ENCODE peak calls at places on chromosome 2, in five cellular contexts. Y, Z, D, T and P are unnamed samples. For H3K4me1, the result is how much of the 10 kb centered on the place peaks cover.

GRCh38 chr2:18516112-18516511 is 44.3 kb downstream of the RDH14 start:
- DNase-seq in Y (peak), Z (no peak), D (no peak), T (no peak), P (no peak)

GRCh38 chr2:62116983-62117382 is 78.9 kb upstream of the B3GNT2 start:
- DNase-seq in Y (no peak), Z (no peak), D (no peak), T (no peak), P (no peak)

GRCh38 chr2:50535971-50536759 is 495.8 kb downstream of the NRXN1 start:
- DNase-seq in Y (peak), Z (no peak), D (no peak), T (no peak), P (no peak)

GRCh38 chr2:105403785-105404698 is 5.2 kb upstream of the FHL2 start:
- DNase-seq in Y (peak), Z (no peak), D (peak), T (no peak), P (no peak)

GRCh38 chr2:29113027-29113686 is 2.1 kb upstream of the CLIP4 start:
- DNase-seq in Y (peak), Z (no peak), D (no peak), T (no peak), P (no peak)

GRCh38 chr2:207725815-207726578 is 14.6 kb downstream of the CCNYL1 start:
- DNase-seq in Y (no peak), Z (no peak), D (no peak), T (no peak), P (no peak)

GRCh38 chr2:171864357-171864985 is 29.6 kb downstream of the SLC25A12 start:
- DNase-seq in Y (no peak), Z (no peak), D (no peak), T (no peak), P (no peak)

GRCh38 chr2:41621095-41621494 is 426.7 kb upstream of the PKDCC start:
- DNase-seq in Y (no peak), Z (no peak), D (no peak), T (no peak), P (no peak)

GRCh38 chr2:63741884-63742583 is 99.7 kb upstream of the UGP2 start:
- DNase-seq in Y (peak), Z (no peak), D (no peak), T (no peak), P (no peak)

GRCh38 chr2:60998628-60999545 is 18.6 kb upstream of the PEX13 start:
- DNase-seq in Y (peak), Z (no peak), D (no peak), T (no peak), P (no peak)

GRCh38 chr2:227164745-227165350 is 424 bp downstream of the COL4A3 start:
- DNase-seq in Y (peak), Z (no peak), D (no peak), T (peak), P (no peak)

GRCh38 chr2:168060956-168061750 is 186.2 kb downstream of the STK39 start:
- DNase-seq in Y (peak), Z (no peak), D (no peak), T (no peak), P (no peak)

GRCh38 chr2:76633522-76633921 is 888.7 kb downstream of the LRRTM4 start:
- DNase-seq in Y (no peak), Z (no peak), D (no peak), T (no peak), P (no peak)

GRCh38 chr2:8488001-8488738 is 193.7 kb upstream of the ID2 start:
- DNase-seq in Y (no peak), Z (no peak), D (no peak), T (no peak), P (no peak)

GRCh38 chr2:124678043-124678442 is 653.0 kb downstream of the CNTNAP5 start:
- DNase-seq in Y (no peak), Z (no peak), D (no peak), T (no peak), P (no peak)

GRCh38 chr2:70596739-70597138 is 43.1 kb upstream of the TGFA start:
- DNase-seq in Y (peak), Z (no peak), D (no peak), T (no peak), P (no peak)

GRCh38 chr2:167293172-167293781 is 405.0 kb downstream of the XIRP2 start:
- DNase-seq in Y (peak), Z (no peak), D (no peak), T (peak), P (no peak)

GRCh38 chr2:47654790-47655562 is 128.0 kb upstream of the MSH6 start:
- DNase-seq in Y (no peak), Z (no peak), D (no peak), T (no peak), P (no peak)

GRCh38 chr2:38271697-38272096 is 105.4 kb downstream of the ATL2 start:
- DNase-seq in Y (no peak), Z (no peak), D (no peak), T (no peak), P (no peak)

GRCh38 chr2:101340141-101340541 is 31.6 kb upstream of the RNF149 start:
- DNase-seq in Y (no peak), Z (no peak), D (no peak), T (no peak), P (no peak)

GRCh38 chr2:37188570-37188969 is at the start of gene SULT6B1:
- DNase-seq in Y (no peak), Z (no peak), D (no peak), T (no peak), P (no peak)

GRCh38 chr2:130874512-130874911 is 37.8 kb downstream of the ARHGEF4 start:
- DNase-seq in Y (no peak), Z (no peak), D (no peak), T (no peak), P (no peak)

GRCh38 chr2:110770696-110771425 is 38.5 kb downstream of the ACOXL start:
- DNase-seq in Y (peak), Z (no peak), D (no peak), T (peak), P (no peak)

GRCh38 chr2:152418688-152419087 is 83.7 kb downstream of the FMNL2 start:
- DNase-seq in Y (peak), Z (no peak), D (no peak), T (no peak), P (no peak)
- H3K4me3 ChIP-seq in Y (no peak), Z (no peak), D (no peak), T (no peak), P (no peak)

GRCh38 chr2:236177967-236178909 is 10.1 kb upstream of the GBX2 start:
- DNase-seq in Y (peak), Z (no peak), D (no peak), T (peak), P (no peak)

GRCh38 chr2:236177604-236177966 is 9.4 kb upstream of the GBX2 start:
- DNase-seq in Y (peak), Z (no peak), D (no peak), T (peak), P (no peak)

GRCh38 chr2:236176951-236177350 is 8.8 kb upstream of the GBX2 start:
- DNase-seq in Y (no peak), Z (no peak), D (no peak), T (no peak), P (no peak)

GRCh38 chr2:236174608-236175001 is 6.4 kb upstream of the GBX2 start:
- DNase-seq in Y (no peak), Z (no peak), D (no peak), T (no peak), P (no peak)

GRCh38 chr2:236176417-236176816 is 8.2 kb upstream of the GBX2 start:
- DNase-seq in Y (peak), Z (no peak), D (no peak), T (no peak), P (no peak)
- H3K4me1 ChIP-seq in Y (under half), Z (under half), D (under half), T (under half), P (under half)

GRCh38 chr2:120221616-120222015 is 1.6 kb downstream of the TMEM185B start:
- DNase-seq in Y (no peak), Z (no peak), D (no peak), T (no peak), P (no peak)
- H3K4me3 ChIP-seq in Y (peak), Z (no peak), D (no peak), T (peak), P (no peak)

GRCh38 chr2:236665130-236665529 is 95.5 kb downstream of the ACKR3 start:
- DNase-seq in Y (peak), Z (no peak), D (no peak), T (no peak), P (no peak)

GRCh38 chr2:236664131-236664530 is 94.5 kb downstream of the ACKR3 start:
- DNase-seq in Y (no peak), Z (no peak), D (no peak), T (no peak), P (no peak)

GRCh38 chr2:236663267-236663666 is 93.6 kb downstream of the ACKR3 start:
- DNase-seq in Y (peak), Z (no peak), D (no peak), T (peak), P (no peak)

GRCh38 chr2:236662231-236663160 is 92.9 kb downstream of the ACKR3 start:
- DNase-seq in Y (peak), Z (no peak), D (no peak), T (no peak), P (no peak)

GRCh38 chr2:236663671-236664101 is 94.1 kb downstream of the ACKR3 start:
- DNase-seq in Y (peak), Z (no peak), D (no peak), T (peak), P (no peak)
- H3K4me1 ChIP-seq in Y (under half), Z (under half), D (under half), T (under half), P (under half)

DNA sequence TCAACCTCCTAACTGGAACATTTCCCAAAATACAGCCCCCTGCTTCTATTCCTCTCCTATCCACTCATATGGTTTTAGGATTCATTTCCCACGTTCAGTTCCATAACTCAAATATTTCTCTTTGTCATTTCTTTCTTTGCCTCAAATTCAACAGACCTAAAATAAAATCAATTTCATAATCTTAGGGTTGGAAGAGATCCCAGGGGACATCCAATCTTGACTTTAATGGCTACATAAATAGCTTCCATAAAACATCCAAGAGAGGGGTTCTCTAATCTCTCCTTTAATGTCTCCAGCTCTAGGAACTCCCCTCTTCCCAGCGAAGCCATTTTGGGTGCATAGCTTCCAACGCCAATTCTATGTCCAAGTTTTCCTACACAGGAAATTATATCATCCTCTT is 33.8 kb downstream of the RBKS start:
- DNase-seq in Y (no peak), Z (no peak), D (no peak), T (no peak), P (no peak)
- H3K4me3 ChIP-seq in Y (no peak), Z (no peak), D (no peak), T (no peak), P (no peak)